ENCODE peak calls at places on chromosomes 1 and 21, in eight cellular contexts. C is PC-3; L is CD8-positive, alpha-beta T cell; F is HFFc6; H is endothelial cell of umbilical vein; X is endothelial cell; T is RWPE1; Q is AG10803. P is an unnamed sample.

GRCh38 chr1:12745126-12745991 is 641 bp upstream of the CFAP107 start:
- DNase-seq in C (no peak), L (no peak), F (no peak), H (no peak), X (no peak), T (no peak), Q (peak), P (no peak)

GRCh38 chr1:22111620-22112019 is 31.3 kb downstream of the WNT4 start:
- DNase-seq in C (no peak), L (no peak), F (peak), H (peak), X (no peak), T (no peak), Q (peak), P (no peak)

GRCh38 chr1:109248797-109249629 is at the start of gene CELSR2:
- DNase-seq in C (peak), L (peak), F (no peak), H (peak), X (peak), T (peak), Q (peak), P (no peak)

GRCh38 chr1:55718758-55719671 is 503.9 kb upstream of the USP24 start:
- DNase-seq in C (peak), L (no peak), F (peak), H (no peak), X (no peak), T (peak), Q (peak), P (peak)

GRCh38 chr21:22438428-22439086 is 1440.3 kb downstream of the NCAM2 start:
- DNase-seq in C (no peak), L (no peak), F (no peak), H (no peak), X (no peak), T (no peak), Q (no peak), P (no peak)

GRCh38 chr1:173823776-173824314 is 628 bp upstream of the DARS2 start:
- DNase-seq in C (no peak), L (no peak), F (peak), H (no peak), X (no peak), T (no peak), Q (peak), P (no peak)

GRCh38 chr1:207828485-207829158 is 76.8 kb downstream of the CD46 start:
- DNase-seq in C (peak), L (peak), F (peak), H (peak), X (peak), T (peak), Q (peak), P (no peak)

GRCh38 chr21:38950388-38951094 is 144.8 kb downstream of the ETS2 start:
- DNase-seq in C (peak), L (no peak), F (peak), H (no peak), X (no peak), T (no peak), Q (no peak), P (no peak)

GRCh38 chr1:222896630-222897526 is 82.0 kb downstream of the DISP1 start:
- DNase-seq in C (peak), L (no peak), F (peak), H (no peak), X (no peak), T (no peak), Q (peak), P (no peak)

GRCh38 chr1:237838320-237838719 is 52.4 kb downstream of the ZP4 start:
- DNase-seq in C (no peak), L (no peak), F (no peak), H (no peak), X (no peak), T (no peak), Q (no peak), P (no peak)

GRCh38 chr21:28516011-28516410 is 476.7 kb downstream of the LTN1 start:
- DNase-seq in C (no peak), L (no peak), F (no peak), H (no peak), X (no peak), T (no peak), Q (peak), P (no peak)

GRCh38 chr21:35368326-35368725 is 319.2 kb upstream of the RUNX1 start:
- DNase-seq in C (peak), L (no peak), F (no peak), H (no peak), X (no peak), T (no peak), Q (no peak), P (no peak)

GRCh38 chr1:156550346-156550745 is 22.0 kb downstream of the IQGAP3 start:
- DNase-seq in C (no peak), L (no peak), F (no peak), H (no peak), X (no peak), T (no peak), Q (no peak), P (no peak)

GRCh38 chr1:1334835-1335234 is 3.8 kb downstream of the TAS1R3 start:
- DNase-seq in C (no peak), L (no peak), F (no peak), H (no peak), X (peak), T (no peak), Q (no peak), P (no peak)

GRCh38 chr21:36647279-36648093 is 51.4 kb upstream of the SIM2 start:
- DNase-seq in C (peak), L (no peak), F (peak), H (peak), X (peak), T (no peak), Q (no peak), P (no peak)

GRCh38 chr1:228983661-228984060 is 248.4 kb downstream of the RHOU start:
- DNase-seq in C (no peak), L (no peak), F (no peak), H (no peak), X (no peak), T (no peak), Q (no peak), P (no peak)

GRCh38 chr1:204931768-204932572 is 61.3 kb downstream of the NFASC start:
- DNase-seq in C (no peak), L (no peak), F (no peak), H (no peak), X (no peak), T (no peak), Q (no peak), P (no peak)

GRCh38 chr1:88979749-88980116 is 12.7 kb downstream of the KYAT3 start:
- DNase-seq in C (no peak), L (no peak), F (no peak), H (no peak), X (no peak), T (no peak), Q (no peak), P (no peak)

GRCh38 chr21:36104306-36105300 is 30.3 kb upstream of the CBR3 start:
- DNase-seq in C (peak), L (peak), F (no peak), H (peak), X (peak), T (no peak), Q (peak), P (no peak)

GRCh38 chr1:246302671-246303317 is 204.3 kb downstream of the SMYD3 start:
- DNase-seq in C (peak), L (no peak), F (no peak), H (no peak), X (no peak), T (no peak), Q (peak), P (no peak)

GRCh38 chr1:181061891-181062777 is 26.4 kb upstream of the IER5 start:
- DNase-seq in C (no peak), L (no peak), F (no peak), H (no peak), X (no peak), T (no peak), Q (peak), P (no peak)

GRCh38 chr1:229137274-229137673 is 133.6 kb upstream of the RAB4A start:
- DNase-seq in C (no peak), L (no peak), F (no peak), H (no peak), X (no peak), T (no peak), Q (no peak), P (no peak)

GRCh38 chr1:25702101-25702775 is 85.6 kb downstream of the MAN1C1 start:
- DNase-seq in C (no peak), L (no peak), F (peak), H (no peak), X (no peak), T (no peak), Q (peak), P (no peak)

GRCh38 chr1:26787706-26788514 is at the start of gene PIGV:
- DNase-seq in C (peak), L (peak), F (peak), H (peak), X (peak), T (peak), Q (peak), P (peak)
- TF ChIP-seq CTCF in C (no peak), L (no peak), F (peak), H (peak), X (peak), T (no peak), Q (peak), P (peak)

DNA sequence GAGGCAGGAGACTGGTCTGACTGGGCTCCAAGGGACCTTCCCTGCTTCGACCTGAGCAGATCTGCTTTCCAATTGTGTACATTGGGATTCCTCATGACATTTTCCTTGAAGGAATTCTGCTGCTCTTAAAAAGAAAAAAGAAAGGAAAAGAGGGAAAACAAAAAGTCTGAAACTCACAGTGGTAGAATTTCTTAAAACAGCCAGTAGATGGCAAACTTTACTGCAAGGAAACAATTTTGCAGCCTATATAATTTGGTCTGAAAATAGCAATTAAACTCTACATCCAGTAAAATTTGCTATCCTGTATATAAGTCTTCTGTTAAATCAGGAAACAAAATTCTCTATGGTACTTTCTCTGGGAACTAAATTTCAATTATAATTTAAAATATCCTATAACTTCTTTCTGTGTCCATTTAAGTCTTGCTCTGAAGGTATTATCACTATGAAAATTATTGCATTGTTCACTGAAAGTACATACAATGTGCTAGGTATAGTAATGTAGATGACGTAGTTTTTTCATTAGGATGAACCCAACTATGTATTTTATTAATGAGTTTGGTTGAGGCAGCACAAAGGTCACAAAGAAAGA is 59.8 kb downstream of the CRB1 start:
- DNase-seq in C (peak), L (no peak), F (no peak), H (peak), X (no peak), T (peak), Q (peak), P (no peak)
- TF ChIP-seq CTCF in C (peak), L (peak), F (peak), H (peak), X (peak), T (peak), Q (peak), P (no peak)

DNA sequence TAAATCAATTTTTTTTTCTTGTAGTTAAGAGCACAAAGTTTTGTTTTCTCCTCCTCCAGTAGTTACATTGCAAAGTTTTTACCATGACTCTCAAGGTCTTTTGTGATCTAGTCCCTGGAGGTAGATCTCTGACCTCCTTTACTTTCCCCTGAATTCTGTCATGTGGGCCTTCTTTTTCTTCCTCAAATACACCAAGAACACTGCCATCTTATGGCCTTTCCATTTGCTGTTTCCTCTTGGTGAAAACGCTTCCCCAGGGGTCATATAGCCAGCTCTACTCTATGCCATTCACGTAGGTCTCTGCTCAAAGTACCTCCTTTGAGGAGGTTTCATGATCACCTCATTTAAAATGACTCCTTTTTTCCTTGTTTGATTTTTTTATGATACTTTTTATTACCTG is 2.7 kb downstream of the DDX20 start:
- DNase-seq in C (peak), L (no peak), F (no peak), H (no peak), X (no peak), T (no peak), Q (no peak), P (no peak)
- TF ChIP-seq CTCF in C (peak), L (no peak), F (peak), H (no peak), X (no peak), T (no peak), Q (peak), P (no peak)

GRCh38 chr21:45911806-45912325 is 69.7 kb upstream of the COL6A1 start:
- DNase-seq in C (no peak), L (no peak), F (no peak), H (no peak), X (no peak), T (no peak), Q (no peak), P (no peak)

GRCh38 chr21:45914321-45914845 is 67.2 kb upstream of the COL6A1 start:
- DNase-seq in C (no peak), L (no peak), F (no peak), H (no peak), X (no peak), T (no peak), Q (no peak), P (no peak)

GRCh38 chr21:45912611-45913415 is 68.8 kb upstream of the COL6A1 start:
- DNase-seq in C (no peak), L (no peak), F (no peak), H (no peak), X (no peak), T (no peak), Q (no peak), P (no peak)

GRCh38 chr21:45913416-45913765 is 68.2 kb upstream of the COL6A1 start:
- DNase-seq in C (no peak), L (no peak), F (no peak), H (no peak), X (no peak), T (no peak), Q (no peak), P (no peak)

GRCh38 chr21:45913886-45914285 is 67.7 kb upstream of the COL6A1 start:
- DNase-seq in C (no peak), L (no peak), F (no peak), H (no peak), X (no peak), T (no peak), Q (no peak), P (no peak)
- TF ChIP-seq CTCF in C (no peak), L (no peak), F (no peak), H (no peak), X (no peak), T (no peak), Q (no peak), P (no peak)

GRCh38 chr1:147725685-147726084 is 34.7 kb downstream of the GJA5 start:
- DNase-seq in C (no peak), L (no peak), F (no peak), H (no peak), X (no peak), T (no peak), Q (no peak), P (no peak)

GRCh38 chr1:147721711-147722110 is 38.7 kb downstream of the GJA5 start:
- DNase-seq in C (peak), L (no peak), F (no peak), H (no peak), X (no peak), T (peak), Q (peak), P (no peak)

GRCh38 chr1:147726161-147726560 is 34.2 kb downstream of the GJA5 start:
- DNase-seq in C (no peak), L (no peak), F (no peak), H (no peak), X (no peak), T (no peak), Q (no peak), P (no peak)

GRCh38 chr1:147722114-147722513 is 38.3 kb downstream of the GJA5 start:
- DNase-seq in C (no peak), L (no peak), F (no peak), H (no peak), X (no peak), T (no peak), Q (no peak), P (no peak)

GRCh38 chr1:147723691-147724323 is 36.6 kb downstream of the GJA5 start:
- DNase-seq in C (peak), L (no peak), F (peak), H (peak), X (peak), T (peak), Q (peak), P (no peak)
- TF ChIP-seq CTCF in C (peak), L (peak), F (peak), H (peak), X (peak), T (no peak), Q (peak), P (no peak)

GRCh38 chr1:63004868-63005267 is 220.9 kb downstream of the ATG4C start:
- DNase-seq in C (peak), L (no peak), F (no peak), H (no peak), X (peak), T (peak), Q (no peak), P (no peak)
- TF ChIP-seq CTCF in C (peak), L (no peak), F (no peak), H (no peak), X (no peak), T (no peak), Q (peak), P (no peak)

DNA sequence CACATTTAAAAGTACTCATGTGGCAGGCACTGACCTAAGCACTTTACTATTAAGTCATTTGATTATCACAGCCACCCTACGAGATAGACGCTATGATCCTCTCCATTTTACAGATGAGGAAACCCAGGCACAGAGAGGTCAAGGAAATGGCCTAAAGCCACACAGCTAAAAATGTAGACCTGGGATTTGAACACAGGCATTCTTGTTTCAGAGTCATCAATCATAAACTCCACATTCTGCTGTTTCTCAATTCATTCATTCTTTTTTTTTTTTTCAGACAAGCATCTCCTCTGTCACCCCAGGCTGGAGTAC is 8.3 kb downstream of the EPHA2 start:
- DNase-seq in C (no peak), L (no peak), F (no peak), H (no peak), X (no peak), T (no peak), Q (no peak), P (no peak)
- TF ChIP-seq CTCF in C (no peak), L (no peak), F (no peak), H (no peak), X (no peak), T (no peak), Q (no peak), P (no peak)

GRCh38 chr21:33124879-33125278 is 54.9 kb downstream of the OLIG1 start:
- DNase-seq in C (no peak), L (no peak), F (no peak), H (no peak), X (no peak), T (no peak), Q (no peak), P (no peak)

GRCh38 chr21:33128538-33128937 is 58.6 kb downstream of the OLIG1 start:
- DNase-seq in C (no peak), L (no peak), F (no peak), H (no peak), X (no peak), T (no peak), Q (no peak), P (no peak)

GRCh38 chr21:33125981-33126380 is 56.0 kb downstream of the OLIG1 start:
- DNase-seq in C (no peak), L (no peak), F (no peak), H (no peak), X (no peak), T (no peak), Q (no peak), P (no peak)

GRCh38 chr21:33126569-33126968 is 56.6 kb downstream of the OLIG1 start:
- DNase-seq in C (no peak), L (no peak), F (no peak), H (no peak), X (no peak), T (no peak), Q (no peak), P (no peak)

GRCh38 chr21:33127154-33127893 is 57.4 kb downstream of the OLIG1 start:
- DNase-seq in C (peak), L (peak), F (peak), H (peak), X (peak), T (peak), Q (peak), P (peak)
- TF ChIP-seq CTCF in C (peak), L (peak), F (peak), H (peak), X (peak), T (peak), Q (peak), P (no peak)

P was measured in omental fat pad.